ENCODE peak calls at places on chromosomes 5 and 9, in seven cellular contexts. One of them, this sample, is unnamed.

GRCh38 chr9:89597711-89598707 is 6.8 kb upstream of the GADD45G start:
- DNase-seq in NCI-H460: peak; percentile 75
- DNase-seq in brain microvascular endothelial cell: peak; percentile 59
- DNase-seq in GF-D8: no peak
- DNase-seq in SHP77: peak; percentile 72
- DNase-seq in endothelial cell: peak; percentile 68
- DNase-seq in T-helper 1 cell: peak; percentile 41
- DNase-seq in this sample: no peak

GRCh38 chr5:106481375-106481774 is 1189.4 kb downstream of the EFNA5 start:
- DNase-seq in endothelial cell: no peak
- DNase-seq in brain microvascular endothelial cell: no peak
- DNase-seq in T-helper 1 cell: no peak
- DNase-seq in SHP77: no peak
- DNase-seq in GF-D8: no peak
- DNase-seq in NCI-H460: no peak
- DNase-seq in this sample: no peak

GRCh38 chr9:14313378-14313940 is 482 bp downstream of the NFIB start:
- DNase-seq in endothelial cell: peak; percentile 42
- DNase-seq in SHP77: no peak
- DNase-seq in GF-D8: no peak
- DNase-seq in NCI-H460: no peak
- DNase-seq in T-helper 1 cell: no peak
- DNase-seq in brain microvascular endothelial cell: peak; percentile 23
- DNase-seq in this sample: no peak

GRCh38 chr9:101508203-101508602 is 25.4 kb upstream of the RNF20 start:
- DNase-seq in endothelial cell: no peak
- DNase-seq in NCI-H460: no peak
- DNase-seq in GF-D8: no peak
- DNase-seq in SHP77: no peak
- DNase-seq in T-helper 1 cell: no peak
- DNase-seq in brain microvascular endothelial cell: no peak
- DNase-seq in this sample: no peak

GRCh38 chr9:109793196-109793595 is 13.2 kb downstream of the PALM2AKAP2 start:
- DNase-seq in SHP77: no peak
- DNase-seq in GF-D8: no peak
- DNase-seq in endothelial cell: no peak
- DNase-seq in T-helper 1 cell: no peak
- DNase-seq in NCI-H460: no peak
- DNase-seq in brain microvascular endothelial cell: peak; percentile 91
- DNase-seq in this sample: no peak

GRCh38 chr5:66675369-66675768 is 79.2 kb downstream of the MAST4 start:
- DNase-seq in endothelial cell: no peak
- DNase-seq in brain microvascular endothelial cell: no peak
- DNase-seq in NCI-H460: no peak
- DNase-seq in GF-D8: no peak
- DNase-seq in SHP77: no peak
- DNase-seq in T-helper 1 cell: no peak
- DNase-seq in this sample: no peak

GRCh38 chr5:6359941-6360683 is 18.2 kb downstream of the MED10 start:
- DNase-seq in GF-D8: peak; percentile 7
- DNase-seq in NCI-H460: no peak
- DNase-seq in SHP77: no peak
- DNase-seq in brain microvascular endothelial cell: no peak
- DNase-seq in T-helper 1 cell: no peak
- DNase-seq in endothelial cell: no peak
- DNase-seq in this sample: no peak

GRCh38 chr9:128494108-128494742 is 10.3 kb upstream of the GLE1 start:
- DNase-seq in brain microvascular endothelial cell: peak; percentile 48
- DNase-seq in SHP77: peak; percentile 5
- DNase-seq in GF-D8: peak; percentile 95
- DNase-seq in endothelial cell: peak; percentile 90
- DNase-seq in NCI-H460: no peak
- DNase-seq in T-helper 1 cell: no peak
- DNase-seq in this sample: no peak

GRCh38 chr9:34047864-34048729 is 590 bp downstream of the UBAP2 start:
- DNase-seq in NCI-H460: peak; percentile 13
- DNase-seq in brain microvascular endothelial cell: no peak
- DNase-seq in SHP77: no peak
- DNase-seq in T-helper 1 cell: peak; percentile 40
- DNase-seq in GF-D8: peak; percentile 39
- DNase-seq in endothelial cell: peak; percentile 41
- DNase-seq in this sample: peak; percentile 6

GRCh38 chr5:150320048-150320555 is 17.4 kb upstream of the ARSI start:
- DNase-seq in NCI-H460: no peak
- DNase-seq in brain microvascular endothelial cell: peak; percentile 69
- DNase-seq in GF-D8: no peak
- DNase-seq in SHP77: no peak
- DNase-seq in endothelial cell: no peak
- DNase-seq in T-helper 1 cell: no peak
- DNase-seq in this sample: no peak

GRCh38 chr5:56088431-56088949 is 93.7 kb upstream of the IL6ST start:
- DNase-seq in SHP77: no peak
- DNase-seq in GF-D8: no peak
- DNase-seq in endothelial cell: no peak
- DNase-seq in brain microvascular endothelial cell: no peak
- DNase-seq in T-helper 1 cell: no peak
- DNase-seq in NCI-H460: no peak
- DNase-seq in this sample: no peak

GRCh38 chr9:17065062-17065461 is 69.8 kb upstream of the CNTLN start:
- DNase-seq in SHP77: no peak
- DNase-seq in NCI-H460: no peak
- DNase-seq in T-helper 1 cell: no peak
- DNase-seq in GF-D8: no peak
- DNase-seq in brain microvascular endothelial cell: peak; percentile 20
- DNase-seq in endothelial cell: no peak
- DNase-seq in this sample: no peak

GRCh38 chr5:143065185-143065584 is 295.0 kb downstream of the ARHGAP26 start:
- DNase-seq in SHP77: no peak
- DNase-seq in NCI-H460: no peak
- DNase-seq in T-helper 1 cell: no peak
- DNase-seq in endothelial cell: no peak
- DNase-seq in brain microvascular endothelial cell: peak; percentile 75
- DNase-seq in GF-D8: no peak
- DNase-seq in this sample: no peak

GRCh38 chr5:139164020-139164419 is 34.1 kb downstream of the SIL1 start:
- DNase-seq in NCI-H460: no peak
- DNase-seq in GF-D8: peak; percentile 27
- DNase-seq in endothelial cell: no peak
- DNase-seq in T-helper 1 cell: no peak
- DNase-seq in brain microvascular endothelial cell: peak; percentile 29
- DNase-seq in SHP77: no peak
- DNase-seq in this sample: no peak

GRCh38 chr9:13213337-13213736 is 66.2 kb downstream of the MPDZ start:
- DNase-seq in endothelial cell: no peak
- DNase-seq in brain microvascular endothelial cell: no peak
- DNase-seq in T-helper 1 cell: no peak
- DNase-seq in NCI-H460: peak; percentile 2
- DNase-seq in SHP77: no peak
- DNase-seq in GF-D8: no peak
- DNase-seq in this sample: no peak

This sample was measured in HCT116.